ENCODE peak calls at places on chromosomes 16 and 17, in seven cellular contexts. One of them, this sample, is unnamed.

GRCh38 chr17:10844667-10845387 is 6.9 kb upstream of the PIRT start:
- DNase-seq in ACHN: peak
- DNase-seq in spleen: peak
- DNase-seq in left cardiac atrium: peak
- DNase-seq in cardiac muscle cell: peak
- DNase-seq in OCI-LY7: peak
- DNase-seq in neural crest cell: peak
- DNase-seq in this sample: peak

GRCh38 chr17:8332128-8332527 is 7.5 kb upstream of the ODF4 start:
- DNase-seq in ACHN: no peak
- DNase-seq in spleen: no peak
- DNase-seq in left cardiac atrium: no peak
- DNase-seq in cardiac muscle cell: no peak
- DNase-seq in OCI-LY7: no peak
- DNase-seq in neural crest cell: no peak
- DNase-seq in this sample: no peak

GRCh38 chr16:51562896-51563295 is 411.8 kb upstream of the SALL1 start:
- DNase-seq in ACHN: no peak
- DNase-seq in spleen: no peak
- DNase-seq in left cardiac atrium: no peak
- DNase-seq in cardiac muscle cell: no peak
- DNase-seq in OCI-LY7: no peak
- DNase-seq in neural crest cell: no peak
- DNase-seq in this sample: no peak

GRCh38 chr17:32136856-32137255 is 5.4 kb upstream of the RHOT1 start:
- DNase-seq in ACHN: peak
- DNase-seq in spleen: no peak
- DNase-seq in left cardiac atrium: no peak
- DNase-seq in cardiac muscle cell: peak
- DNase-seq in OCI-LY7: peak
- DNase-seq in neural crest cell: no peak
- DNase-seq in this sample: no peak

GRCh38 chr17:66809408-66809807 is 25.5 kb upstream of the CACNG5 start:
- DNase-seq in ACHN: no peak
- DNase-seq in spleen: no peak
- DNase-seq in left cardiac atrium: no peak
- DNase-seq in cardiac muscle cell: no peak
- DNase-seq in OCI-LY7: no peak
- DNase-seq in neural crest cell: no peak
- DNase-seq in this sample: no peak

GRCh38 chr16:7185689-7186088 is 147.0 kb upstream of the RBFOX1 start:
- DNase-seq in ACHN: peak
- DNase-seq in spleen: no peak
- DNase-seq in left cardiac atrium: no peak
- DNase-seq in cardiac muscle cell: no peak
- DNase-seq in OCI-LY7: no peak
- DNase-seq in neural crest cell: no peak
- DNase-seq in this sample: no peak

GRCh38 chr17:78888911-78889496 is 14.0 kb downstream of the CEP295NL start:
- DNase-seq in ACHN: no peak
- DNase-seq in spleen: no peak
- DNase-seq in left cardiac atrium: no peak
- DNase-seq in cardiac muscle cell: no peak
- DNase-seq in OCI-LY7: no peak
- DNase-seq in neural crest cell: no peak
- DNase-seq in this sample: peak

GRCh38 chr16:66923247-66923851 is 2.0 kb downstream of the RRAD start:
- DNase-seq in ACHN: peak
- DNase-seq in spleen: no peak
- DNase-seq in left cardiac atrium: no peak
- DNase-seq in cardiac muscle cell: no peak
- DNase-seq in OCI-LY7: no peak
- DNase-seq in neural crest cell: no peak
- DNase-seq in this sample: no peak

GRCh38 chr17:79220201-79220714 is 145.6 kb downstream of the ENGASE start:
- DNase-seq in ACHN: no peak
- DNase-seq in spleen: no peak
- DNase-seq in left cardiac atrium: no peak
- DNase-seq in cardiac muscle cell: peak
- DNase-seq in OCI-LY7: no peak
- DNase-seq in neural crest cell: no peak
- DNase-seq in this sample: no peak

GRCh38 chr17:9401434-9401833 is 174.2 kb downstream of the STX8 start:
- DNase-seq in ACHN: no peak
- DNase-seq in spleen: no peak
- DNase-seq in left cardiac atrium: no peak
- DNase-seq in cardiac muscle cell: peak
- DNase-seq in OCI-LY7: no peak
- DNase-seq in neural crest cell: no peak
- DNase-seq in this sample: no peak

GRCh38 chr16:83554096-83554495 is 253.7 kb upstream of the HSBP1 start:
- DNase-seq in ACHN: no peak
- DNase-seq in spleen: no peak
- DNase-seq in left cardiac atrium: no peak
- DNase-seq in cardiac muscle cell: no peak
- DNase-seq in OCI-LY7: no peak
- DNase-seq in neural crest cell: no peak
- DNase-seq in this sample: no peak

GRCh38 chr16:831571-832443 is 31.3 kb upstream of the GNG13 start:
- DNase-seq in ACHN: no peak
- DNase-seq in spleen: no peak
- DNase-seq in left cardiac atrium: no peak
- DNase-seq in cardiac muscle cell: no peak
- DNase-seq in OCI-LY7: no peak
- DNase-seq in neural crest cell: no peak
- DNase-seq in this sample: no peak

This sample was measured in RPMI8226.